ENCODE peak calls at places on chromosomes 13 and 19, in four cellular contexts. L is cardiac muscle cell, K is transverse colon, G is stomach. H is an unnamed sample.

GRCh38 chr19:48842744-48843162 is 6.5 kb upstream of the HSD17B14 start:
- DNase-seq in L (peak; percentile 65), K (peak; percentile 34), G (no peak), H (peak; percentile 50)

GRCh38 chr19:39284032-39284431 is 12.2 kb upstream of the IFNL1 start:
- DNase-seq in L (no peak), K (no peak), G (no peak), H (no peak)

GRCh38 chr13:50244355-50244912 is 229.2 kb downstream of the KCNRG start:
- DNase-seq in L (no peak), K (no peak), G (no peak), H (no peak)

GRCh38 chr19:1295169-1296012 is 9.7 kb downstream of the EFNA2 start:
- DNase-seq in L (peak; percentile 36), K (no peak), G (no peak), H (no peak)

GRCh38 chr19:5142725-5143097 is 173.8 kb downstream of the KDM4B start:
- DNase-seq in L (no peak), K (no peak), G (no peak), H (no peak)

GRCh38 chr19:3062165-3063105 is at the start of gene TLE5:
- DNase-seq in L (peak; percentile 73), K (peak; percentile 80), G (peak; percentile 78), H (peak; percentile 85)

GRCh38 chr13:55528434-55528833 is 1612.3 kb upstream of the PRR20A start:
- DNase-seq in L (no peak), K (no peak), G (no peak), H (no peak)

GRCh38 chr13:109009756-109010155 is 380.3 kb downstream of the MYO16 start:
- DNase-seq in L (no peak), K (no peak), G (no peak), H (no peak)

GRCh38 chr13:20353973-20354372 is 121.9 kb upstream of the GJB6 start:
- DNase-seq in L (no peak), K (no peak), G (no peak), H (no peak)

GRCh38 chr13:79481685-79482052 is 714 bp downstream of the NDFIP2 start:
- DNase-seq in L (no peak), K (peak; percentile 44), G (peak; percentile 28), H (peak; percentile 37)

GRCh38 chr13:97116754-97117153 is 105.4 kb upstream of the MBNL2 start:
- DNase-seq in L (peak; percentile 33), K (no peak), G (no peak), H (no peak)

GRCh38 chr13:44271915-44272341 is 101.7 kb upstream of the SERP2 start:
- DNase-seq in L (peak; percentile 49), K (no peak), G (no peak), H (no peak)

GRCh38 chr19:17488593-17489391 is 18.5 kb downstream of the SLC27A1 start:
- DNase-seq in L (peak; percentile 89), K (peak; percentile 93), G (peak; percentile 92), H (peak; percentile 94)

GRCh38 chr19:10797541-10798256 is 38.3 kb downstream of the TMED1 start:
- DNase-seq in L (no peak), K (no peak), G (no peak), H (no peak)

GRCh38 chr19:28235606-28236125 is 977.3 kb downstream of the UQCRFS1 start:
- DNase-seq in L (no peak), K (no peak), G (no peak), H (no peak)

GRCh38 chr13:97369269-97369893 is 64.6 kb upstream of the RAP2A start:
- DNase-seq in L (no peak), K (no peak), G (no peak), H (no peak)

GRCh38 chr13:87999141-87999765 is 328.1 kb downstream of the SLITRK5 start:
- DNase-seq in L (no peak), K (no peak), G (no peak), H (no peak)

GRCh38 chr19:46739290-46739771 is 6.5 kb upstream of the FKRP start:
- DNase-seq in L (peak; percentile 70), K (no peak), G (no peak), H (no peak)

GRCh38 chr19:37413243-37414084 is 42.6 kb downstream of the ZNF527 start:
- DNase-seq in L (no peak), K (no peak), G (no peak), H (no peak)

GRCh38 chr19:2962018-2962670 is 15.2 kb upstream of the TLE6 start:
- DNase-seq in L (peak; percentile 85), K (peak; percentile 47), G (peak; percentile 49), H (peak; percentile 66)

GRCh38 chr19:16363852-16364230 is 39.2 kb downstream of the KLF2 start:
- DNase-seq in L (no peak), K (no peak), G (no peak), H (no peak)

GRCh38 chr13:79935121-79935520 is 405.8 kb downstream of the SPRY2 start:
- DNase-seq in L (no peak), K (no peak), G (no peak), H (no peak)

GRCh38 chr19:53254451-53255341 is at the start of gene ZNF677:
- DNase-seq in L (peak; percentile 91), K (peak; percentile 72), G (peak; percentile 74), H (peak; percentile 85)

GRCh38 chr13:30744056-30744684 is 8.8 kb downstream of the ALOX5AP start:
- DNase-seq in L (no peak), K (peak; percentile 71), G (peak; percentile 56), H (peak; percentile 65)

GRCh38 chr13:93320942-93321341 is 94.3 kb downstream of the GPC6 start:
- DNase-seq in L (no peak), K (no peak), G (no peak), H (no peak)
- H3K4me3 ChIP-seq in L (no peak overlapping the region), K (no peak overlapping the region), G (no peak overlapping the region), H (no peak overlapping the region)

DNA sequence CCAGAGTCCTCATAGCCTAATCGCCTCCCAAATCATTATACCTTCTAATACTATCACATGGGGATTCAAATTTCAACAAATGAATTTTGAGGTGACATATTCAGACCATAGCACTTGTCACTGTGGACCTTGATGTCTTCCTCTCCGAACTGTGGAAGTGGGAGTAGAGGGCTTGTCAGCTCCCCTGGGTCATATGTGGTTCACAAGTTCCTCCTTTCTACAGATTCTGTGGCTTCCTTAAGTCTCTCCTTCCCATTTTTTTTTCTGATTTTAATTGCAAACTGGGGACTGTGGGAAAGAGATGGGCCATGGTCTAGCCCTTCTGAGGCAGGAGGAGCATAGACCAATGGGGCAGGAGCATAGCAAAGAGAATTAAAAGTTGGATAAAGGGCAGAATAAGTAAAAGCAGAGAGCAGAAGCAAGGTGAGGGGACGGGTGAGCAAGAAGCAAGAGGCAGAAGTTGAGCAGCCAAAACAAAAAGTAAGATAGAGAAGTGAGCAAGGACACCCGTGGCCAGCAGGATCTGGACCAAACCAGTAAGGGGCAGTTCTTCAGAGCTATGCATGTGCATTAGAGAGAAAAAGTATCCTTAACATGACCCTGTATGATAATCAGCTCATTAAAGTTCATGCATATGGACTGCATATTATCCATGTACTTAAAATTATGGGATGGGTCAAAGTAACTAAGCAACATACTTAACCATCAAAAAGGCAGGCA is 2.6 kb upstream of the SIGLEC7 start:
- DNase-seq in L (no peak), K (no peak), G (no peak), H (no peak)
- H3K27ac ChIP-seq in L (no peak overlapping the region), K (peak overlapping the region; percentile 25), G (no peak overlapping the region), H (peak overlapping the region; percentile 73)

GRCh38 chr19:42134671-42135070 is 2.4 kb upstream of the POU2F2 start:
- DNase-seq in L (no peak), K (no peak), G (no peak), H (no peak)

GRCh38 chr19:42130254-42130573 is 2.0 kb downstream of the POU2F2 start:
- DNase-seq in L (no peak), K (no peak), G (no peak), H (no peak)

GRCh38 chr19:42132030-42132628 is at the start of gene POU2F2:
- DNase-seq in L (no peak), K (peak; percentile 81), G (peak; percentile 54), H (peak; percentile 49)

GRCh38 chr19:42131149-42132029 is 857 bp downstream of the POU2F2 start:
- DNase-seq in L (no peak), K (no peak), G (no peak), H (no peak)

DNA sequence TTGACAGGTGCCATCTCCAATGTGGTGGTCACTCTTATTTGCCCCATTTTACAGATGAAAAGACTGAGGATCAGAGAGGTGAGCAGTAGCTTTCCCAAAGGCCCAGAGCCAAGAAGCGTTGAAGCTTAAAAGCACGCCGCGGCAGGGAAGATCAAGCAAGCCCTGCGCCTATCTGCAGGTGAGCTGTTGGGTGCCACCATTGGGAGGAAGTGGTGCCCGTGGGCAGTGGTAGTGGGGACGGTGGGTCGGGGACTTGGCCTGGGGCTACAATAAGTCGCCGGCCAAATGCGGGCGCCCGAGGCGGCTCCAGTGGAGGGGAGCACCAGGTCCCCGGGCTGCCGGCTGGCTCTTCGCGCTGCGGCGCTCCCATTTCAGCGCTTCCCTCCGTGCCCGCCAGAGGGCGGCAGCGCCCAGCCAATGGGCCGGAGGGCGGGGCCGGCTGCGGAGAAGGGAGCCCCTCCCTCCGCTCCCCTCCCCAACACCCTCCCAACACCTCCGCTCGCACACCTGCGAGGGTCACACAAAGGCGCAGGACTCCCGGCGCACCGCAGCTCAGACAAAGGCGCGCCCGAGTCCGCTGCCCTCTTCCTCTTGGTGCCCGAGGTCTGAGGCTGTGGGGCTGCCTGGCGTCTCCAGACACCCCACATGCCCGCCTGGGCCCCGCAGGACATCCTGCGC is 744 bp upstream of the POU2F2 start:
- DNase-seq in L (peak; percentile 70), K (peak; percentile 79), G (peak; percentile 78), H (peak; percentile 85)
- H3K4me3 ChIP-seq in L (no peak overlapping the region), K (peak overlapping the region; percentile 31), G (peak overlapping the region; percentile 43), H (no peak overlapping the region)

GRCh38 chr13:33100876-33101275 is 84.7 kb downstream of the KL start:
- DNase-seq in L (no peak), K (no peak), G (no peak), H (no peak)
- H3K27ac ChIP-seq in L (no peak overlapping the region), K (no peak overlapping the region), G (no peak overlapping the region), H (no peak overlapping the region)

GRCh38 chr19:13398780-13399726 is 107.2 kb downstream of the CACNA1A start:
- DNase-seq in L (no peak), K (no peak), G (no peak), H (peak; percentile 9)
- H3K4me3 ChIP-seq in L (no peak overlapping the region), K (no peak overlapping the region), G (no peak overlapping the region), H (no peak overlapping the region)

H was measured in body of pancreas.